ENCODE peak calls at places on chromosomes 16 and 17, in five cellular contexts. E is suprapubic skin, H is heart left ventricle, X is NB4, F is GM12892. N is an unnamed sample.
A peak's percentile ranks its signal among the peaks of the same experiment; 100 is the strongest.

GRCh38 chr17:82105417-82105881 is 7.4 kb upstream of the FASN start:
- DNase-seq in X (no peak), H (no peak), E (no peak), F (no peak), N (no peak)

GRCh38 chr16:30651124-30652004 is 604 bp downstream of the PRR14 start:
- DNase-seq in E (peak; percentile 85), H (peak; percentile 79), F (peak; percentile 94), X (peak; percentile 86), N (peak; percentile 91)

GRCh38 chr17:64025732-64026294 is 5.4 kb upstream of the ICAM2 start:
- DNase-seq in E (peak; percentile 90), F (peak; percentile 58), H (peak; percentile 82), X (peak; percentile 83), N (peak; percentile 94)

GRCh38 chr17:17985555-17985954 is 12.9 kb downstream of the DRC3 start:
- DNase-seq in F (no peak), H (no peak), E (no peak), X (peak; percentile 52), N (no peak)

GRCh38 chr17:81396722-81397313 is 1.6 kb downstream of the BAHCC1 start:
- DNase-seq in F (no peak), X (peak; percentile 69), E (no peak), H (peak; percentile 68), N (peak; percentile 40)

GRCh38 chr17:38560503-38561318 is 45.0 kb downstream of the SRCIN1 start:
- DNase-seq in F (no peak), H (no peak), X (peak; percentile 52), E (no peak), N (peak; percentile 26)

GRCh38 chr17:4721203-4722135 is 9.8 kb upstream of the MED11 start:
- DNase-seq in X (no peak), E (no peak), F (no peak), H (no peak), N (peak; percentile 91)

GRCh38 chr17:5234645-5235576 is at the start of gene SCIMP:
- DNase-seq in H (peak; percentile 51), E (no peak), F (no peak), X (peak; percentile 77), N (no peak)

GRCh38 chr17:82236142-82236971 is 7.5 kb downstream of the SLC16A3 start:
- DNase-seq in H (peak; percentile 78), F (peak; percentile 65), X (peak; percentile 73), E (no peak), N (peak; percentile 79)

GRCh38 chr17:82791532-82791931 is 39.7 kb downstream of the TBCD start:
- DNase-seq in H (no peak), F (no peak), X (no peak), E (no peak), N (no peak)

GRCh38 chr17:63930951-63931575 is 1.1 kb downstream of the CD79B start:
- DNase-seq in X (peak; percentile 70), F (peak; percentile 86), H (peak; percentile 83), E (peak; percentile 86), N (peak; percentile 26)

GRCh38 chr17:46732133-46732532 is 86.4 kb downstream of the WNT3 start:
- DNase-seq in E (no peak), X (no peak), F (no peak), H (no peak), N (no peak)

GRCh38 chr17:44747566-44747965 is 11.2 kb upstream of the ADAM11 start:
- DNase-seq in F (no peak), X (no peak), E (no peak), H (no peak), N (peak; percentile 25)

GRCh38 chr16:2968368-2968737 is 795 bp upstream of the PAQR4 start:
- DNase-seq in E (no peak), H (no peak), F (no peak), X (no peak), N (peak; percentile 63)

GRCh38 chr16:70706948-70707465 is 21.2 kb upstream of the MTSS2 start:
- DNase-seq in F (no peak), E (no peak), X (no peak), H (no peak), N (no peak)

GRCh38 chr16:10126686-10127085 is 55.5 kb downstream of the GRIN2A start:
- DNase-seq in X (no peak), E (no peak), H (no peak), F (no peak), N (no peak)

GRCh38 chr17:80220709-80221215 is 535 bp downstream of the SLC26A11 start:
- DNase-seq in X (no peak), F (no peak), H (no peak), E (no peak), N (no peak)

GRCh38 chr17:15123593-15124590 is 141.2 kb downstream of the PMP22 start:
- DNase-seq in F (no peak), E (no peak), X (no peak), H (no peak), N (no peak)

GRCh38 chr17:78981010-78981888 is 1.5 kb upstream of the LGALS3BP start:
- DNase-seq in H (no peak), F (no peak), X (no peak), E (no peak), N (no peak)

GRCh38 chr16:918741-919657 is 51.8 kb downstream of the LMF1 start:
- DNase-seq in E (no peak), X (no peak), H (no peak), F (no peak), N (no peak)

GRCh38 chr16:918068-918467 is 52.7 kb downstream of the LMF1 start:
- DNase-seq in F (no peak), X (no peak), E (no peak), H (no peak), N (no peak)

GRCh38 chr16:916400-916799 is 54.4 kb downstream of the LMF1 start:
- DNase-seq in H (peak; percentile 21), F (no peak), E (no peak), X (no peak), N (no peak)

GRCh38 chr16:915546-915945 is 55.2 kb downstream of the LMF1 start:
- DNase-seq in F (no peak), H (peak; percentile 18), X (no peak), E (no peak), N (no peak)

DNA sequence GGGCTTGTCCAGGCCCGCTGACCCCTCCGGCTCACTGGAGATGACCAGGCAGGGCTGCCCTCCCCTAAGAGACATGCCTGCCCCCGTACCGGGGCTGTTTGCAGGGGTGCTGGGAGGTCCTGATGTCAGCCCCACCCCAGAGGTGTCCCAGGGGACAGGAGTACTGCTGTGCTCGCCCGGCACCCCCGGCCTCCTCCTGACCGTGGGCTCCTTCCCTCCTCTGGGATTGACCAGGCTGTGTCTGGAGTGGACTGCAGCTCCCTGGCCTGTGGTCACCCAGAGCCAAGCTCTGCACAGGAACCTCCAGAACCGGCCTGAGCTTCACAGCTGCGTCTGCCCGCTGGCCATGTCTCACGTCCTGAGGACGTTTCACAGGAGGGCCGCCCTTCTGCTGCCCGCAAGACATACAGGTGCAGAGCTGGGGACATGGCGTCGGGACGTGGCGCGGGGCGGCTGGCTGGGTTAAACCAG is 53.2 kb downstream of the LMF1 start:
- DNase-seq in E (no peak), H (peak; percentile 14), F (no peak), X (no peak), N (no peak)
- TF ChIP-seq POLR2A in E (no peak), H (no peak), F (no peak), X (no peak), N (no peak)

DNA sequence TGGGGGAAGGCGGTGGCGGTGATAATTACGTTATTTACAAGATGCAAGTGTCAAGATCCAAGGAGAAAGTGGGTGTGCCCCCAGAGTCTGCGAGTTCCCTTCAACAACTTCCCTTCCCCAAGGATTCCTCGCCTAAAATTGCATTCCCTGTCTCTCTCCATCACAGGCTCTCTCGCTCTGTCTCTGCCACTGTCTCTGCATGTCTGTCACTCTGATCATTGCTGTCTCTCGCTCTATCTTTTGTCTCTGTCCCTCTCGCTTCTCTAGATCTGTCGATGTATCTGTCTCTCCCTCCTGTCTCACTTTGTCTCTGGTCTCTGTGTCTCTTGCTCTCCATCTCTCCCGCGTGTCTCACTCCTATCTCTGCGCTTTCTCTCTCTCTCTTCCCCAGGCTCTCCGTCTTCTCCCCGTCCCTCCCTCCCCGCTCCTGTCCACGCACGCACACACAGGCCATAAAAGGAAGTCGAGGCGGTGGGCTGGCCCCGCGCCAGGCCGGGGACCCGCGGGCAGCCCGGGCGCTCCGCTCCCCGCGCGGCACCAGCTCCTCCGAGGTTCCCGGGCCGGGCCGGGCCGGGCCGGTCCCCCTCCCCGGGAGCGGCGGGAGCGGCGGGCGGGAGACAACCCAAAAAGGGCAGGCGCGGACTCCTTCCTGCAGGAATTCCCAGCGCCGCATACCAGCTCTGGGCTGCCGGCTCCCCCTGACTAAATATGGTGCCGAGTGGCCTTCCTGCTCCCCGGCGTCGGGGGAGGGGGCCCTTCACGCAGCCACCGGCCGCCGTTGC is 1.1 kb upstream of the MYH11 start:
- DNase-seq in H (peak; percentile 66), X (no peak), E (no peak), F (no peak), N (no peak)
- TF ChIP-seq POLR2A in H (no peak), X (no peak), E (no peak), F (no peak), N (no peak)

GRCh38 chr17:58413684-58414083 is 3.6 kb downstream of the RNF43 start:
- DNase-seq in X (no peak), F (no peak), E (no peak), H (no peak), N (no peak)

GRCh38 chr17:58416937-58417299 is 416 bp downstream of the RNF43 start:
- DNase-seq in H (no peak), X (no peak), F (no peak), E (no peak), N (no peak)

GRCh38 chr17:58416396-58416795 is 938 bp downstream of the RNF43 start:
- DNase-seq in H (no peak), X (no peak), F (no peak), E (no peak), N (no peak)

GRCh38 chr17:58414596-58414997 is 2.7 kb downstream of the RNF43 start:
- DNase-seq in H (no peak), X (no peak), E (no peak), F (no peak), N (no peak)

DNA sequence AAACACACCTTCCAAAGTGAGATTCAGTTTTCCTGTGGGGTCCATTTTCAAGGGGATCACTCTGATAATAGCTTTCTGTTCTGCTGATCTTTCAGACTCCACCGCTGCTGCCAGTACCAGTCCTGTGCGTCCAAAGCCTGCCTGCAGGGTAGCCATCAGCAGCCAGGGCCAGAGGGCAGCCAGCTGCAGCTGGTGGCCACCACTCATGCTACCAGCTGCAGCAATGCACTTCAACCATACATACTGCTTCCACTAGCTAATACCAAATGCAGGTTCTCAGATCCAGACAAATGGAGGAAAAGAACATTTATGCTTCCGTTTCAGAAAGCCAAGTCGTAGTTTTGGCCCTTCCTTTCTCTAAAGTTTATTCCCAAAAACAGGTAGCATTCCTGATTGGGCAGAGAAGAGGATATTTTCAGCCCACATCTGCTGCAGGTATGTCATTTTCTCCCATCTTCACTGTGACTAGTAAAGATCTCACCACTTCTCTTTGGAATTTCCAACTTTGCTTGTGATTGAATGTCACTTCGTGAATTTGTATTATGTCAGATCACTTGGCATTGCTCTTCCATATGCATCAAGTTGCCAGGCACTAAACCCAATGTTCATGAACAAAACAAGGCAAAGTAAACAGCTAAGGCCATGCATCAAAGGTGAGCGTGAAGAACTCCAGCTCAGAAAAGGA is 1.8 kb downstream of the RNF43 start:
- DNase-seq in F (no peak), X (no peak), E (no peak), H (peak; percentile 56), N (no peak)
- TF ChIP-seq POLR2A in F (no peak), X (no peak), E (no peak), H (no peak), N (no peak)

GRCh38 chr17:74873036-74873873 is 461 bp upstream of the FDXR start:
- DNase-seq in E (peak; percentile 100), F (peak; percentile 98), H (peak; percentile 100), X (peak; percentile 100), N (peak; percentile 100)
- TF ChIP-seq POLR2A in E (peak; percentile 81), F (peak; percentile 93), H (peak; percentile 86), X (peak; percentile 97), N (peak; percentile 98)

GRCh38 chr17:50149425-50150353 is 788 bp downstream of the PPP1R9B start:
- DNase-seq in E (no peak), F (no peak), H (peak; percentile 83), X (peak; percentile 83), N (peak; percentile 81)
- TF ChIP-seq POLR2A in E (no peak), F (no peak), H (no peak), X (no peak), N (peak; percentile 22)

N was measured in erythroblast.